ENCODE peak calls at places on chromosomes 12 and 14, in four cellular contexts. A is tibial artery, Z is OCI-M1, L is progenitor cell of endocrine pancreas. X is an unnamed sample.
A peak's percentile ranks its signal among the peaks of the same experiment; 100 is the strongest.

GRCh38 chr14:72679106-72679505 is 214.8 kb downstream of the DPF3 start:
- DNase-seq in A (no peak), Z (no peak), L (no peak), X (no peak)

GRCh38 chr12:71135812-71136176 is 22.0 kb downstream of the TSPAN8 start:
- DNase-seq in A (no peak), Z (peak; percentile 26), L (no peak), X (no peak)

GRCh38 chr14:20652996-20653975 is 11.8 kb upstream of the OR6S1 start:
- DNase-seq in A (no peak), Z (peak; percentile 96), L (no peak), X (no peak)

GRCh38 chr14:105498430-105499255 is 7.6 kb downstream of the TEDC1 start:
- DNase-seq in A (peak; percentile 63), Z (no peak), L (no peak), X (no peak)

GRCh38 chr14:100446572-100446971 is 123.4 kb downstream of the SLC25A47 start:
- DNase-seq in A (no peak), Z (no peak), L (no peak), X (no peak)

GRCh38 chr12:5267603-5268423 is 164.1 kb upstream of the NTF3 start:
- DNase-seq in A (no peak), Z (no peak), L (no peak), X (peak; percentile 20)

GRCh38 chr14:23057757-23058653 is 685 bp upstream of the CDH24 start:
- DNase-seq in A (peak; percentile 92), Z (no peak), L (peak; percentile 93), X (peak; percentile 98)

GRCh38 chr12:39930066-39930465 is 175.8 kb downstream of the SLC2A13 start:
- DNase-seq in A (no peak), Z (peak; percentile 11), L (no peak), X (no peak)

GRCh38 chr12:79934309-79935020 is 432 bp downstream of the PPP1R12A start:
- DNase-seq in A (peak; percentile 85), Z (peak; percentile 75), L (peak; percentile 45), X (peak; percentile 93)

GRCh38 chr14:99259327-99259726 is 12.7 kb downstream of the BCL11B start:
- DNase-seq in A (peak; percentile 1), Z (no peak), L (no peak), X (no peak)

GRCh38 chr14:50791201-50791600 is 39.8 kb downstream of the NIN start:
- DNase-seq in A (no peak), Z (no peak), L (no peak), X (no peak)

GRCh38 chr14:51277753-51278415 is 37.8 kb downstream of the TMX1 start:
- DNase-seq in A (no peak), Z (no peak), L (no peak), X (no peak)

GRCh38 chr12:83821967-83822366 is 1090.6 kb downstream of the SLC6A15 start:
- DNase-seq in A (no peak), Z (no peak), L (no peak), X (no peak)

GRCh38 chr12:20367731-20368652 is at the start of gene PDE3A:
- DNase-seq in A (peak; percentile 89), Z (peak; percentile 90), L (peak; percentile 67), X (peak; percentile 93)

GRCh38 chr12:120263725-120264040 is 1.8 kb downstream of the PXN start:
- DNase-seq in A (no peak), Z (no peak), L (no peak), X (no peak)

GRCh38 chr12:5720405-5721045 is 224.5 kb downstream of the ANO2 start:
- DNase-seq in A (no peak), Z (no peak), L (no peak), X (no peak)

GRCh38 chr12:52006726-52007157 is at the start of gene TAMALIN:
- DNase-seq in A (peak; percentile 83), Z (no peak), L (peak; percentile 48), X (peak; percentile 95)

GRCh38 chr12:120546050-120546386 is 11.9 kb downstream of the RNF10 start:
- DNase-seq in A (no peak), Z (no peak), L (no peak), X (no peak)

GRCh38 chr12:6635856-6636521 is at the start of gene LPAR5:
- DNase-seq in A (no peak), Z (peak; percentile 78), L (no peak), X (peak; percentile 92)

GRCh38 chr12:49776413-49776812 is 35.1 kb downstream of the TMBIM6 start:
- DNase-seq in A (peak; percentile 76), Z (peak; percentile 90), L (no peak), X (peak; percentile 91)

GRCh38 chr12:57224973-57225679 is 4.4 kb upstream of the SHMT2 start:
- DNase-seq in A (no peak), Z (peak; percentile 65), L (no peak), X (no peak)

GRCh38 chr12:49232940-49233841 is 31.7 kb upstream of the TUBA1C start:
- DNase-seq in A (peak; percentile 76), Z (peak; percentile 94), L (peak; percentile 39), X (peak; percentile 21)